ENCODE peak calls at places on chromosomes 13 and 19, in nine cellular contexts. P, R, M, O, Q, U, D, Z and A are unnamed samples.

GRCh38 chr13:85141425-85141824 is 657.8 kb downstream of the SLITRK6 start:
- DNase-seq in U (no peak), P (no peak), Z (no peak), R (no peak), Q (no peak), D (no peak), M (no peak), O (no peak), A (no peak)

GRCh38 chr19:49212302-49212701 is 54.7 kb downstream of the TRPM4 start:
- DNase-seq in R (no peak), P (no peak), Q (peak; percentile 42), M (no peak), U (peak; percentile 83), Z (no peak), O (no peak), D (no peak), A (no peak)

GRCh38 chr19:33499671-33500506 is 21.7 kb downstream of the PEPD start:
- DNase-seq in R (no peak), Z (no peak), O (no peak), Q (no peak), D (no peak), U (no peak), M (no peak), P (no peak), A (no peak)

GRCh38 chr19:461664-462551 is 1.1 kb upstream of the SHC2 start:
- DNase-seq in Q (no peak), U (peak; percentile 67), O (peak; percentile 47), Z (no peak), P (peak; percentile 16), M (no peak), D (no peak), R (no peak), A (no peak)

GRCh38 chr19:11496391-11497163 is 9.1 kb downstream of the ZNF653 start:
- DNase-seq in O (no peak), D (peak; percentile 51), Z (peak; percentile 73), Q (peak; percentile 71), U (no peak), R (peak; percentile 77), M (peak; percentile 44), P (peak; percentile 77), A (peak; percentile 56)

GRCh38 chr13:25806304-25806974 is 245.4 kb downstream of the SHISA2 start:
- DNase-seq in O (no peak), P (no peak), R (no peak), D (no peak), Q (peak; percentile 19), M (no peak), Z (peak; percentile 73), U (no peak), A (no peak)

GRCh38 chr13:39417643-39418042 is 185.3 kb downstream of the LHFPL6 start:
- DNase-seq in O (no peak), U (no peak), M (no peak), D (no peak), R (no peak), Z (peak; percentile 85), P (no peak), Q (peak; percentile 25), A (no peak)

GRCh38 chr19:15112385-15112784 is 5.2 kb downstream of the SYDE1 start:
- DNase-seq in D (no peak), Q (peak; percentile 42), M (no peak), U (no peak), O (no peak), Z (no peak), P (no peak), R (no peak), A (no peak)

GRCh38 chr13:63948045-63948444 is 2532.4 kb upstream of the PCDH20 start:
- DNase-seq in P (no peak), D (no peak), U (no peak), R (no peak), O (no peak), Q (no peak), Z (peak; percentile 3), M (no peak), A (no peak)

GRCh38 chr13:23790591-23791170 is 98.5 kb downstream of the MIPEP start:
- DNase-seq in M (no peak), D (no peak), U (no peak), Z (peak; percentile 96), R (no peak), O (no peak), Q (no peak), P (no peak), A (no peak)

GRCh38 chr19:7355151-7355845 is 6.6 kb downstream of the ARHGEF18 start:
- DNase-seq in Z (peak; percentile 52), M (no peak), R (no peak), D (no peak), U (no peak), P (no peak), Q (peak; percentile 20), O (no peak), A (no peak)

GRCh38 chr13:101945435-101945834 is 456.4 kb downstream of the FGF14 start:
- DNase-seq in O (no peak), M (no peak), D (no peak), U (no peak), Z (no peak), P (no peak), Q (no peak), R (no peak), A (no peak)

GRCh38 chr13:112127564-112127963 is 60.6 kb downstream of the SOX1 start:
- DNase-seq in D (no peak), R (no peak), Z (no peak), O (no peak), M (no peak), Q (no peak), P (no peak), U (no peak), A (no peak)

GRCh38 chr19:17197666-17198065 is 17.5 kb upstream of the USE1 start:
- DNase-seq in M (no peak), Z (no peak), R (no peak), P (no peak), O (no peak), Q (no peak), U (no peak), D (no peak), A (no peak)

GRCh38 chr13:93244918-93245280 is 18.3 kb downstream of the GPC6 start:
- DNase-seq in Q (peak; percentile 63), P (no peak), O (no peak), M (no peak), U (no peak), R (no peak), D (no peak), Z (peak; percentile 86), A (no peak)

GRCh38 chr13:40974460-40975407 is 44.4 kb downstream of the ELF1 start:
- DNase-seq in R (no peak), P (peak; percentile 42), Z (peak; percentile 51), D (peak; percentile 23), Q (peak; percentile 68), U (no peak), O (no peak), M (no peak), A (peak; percentile 60)

GRCh38 chr13:46936525-46936924 is 39.7 kb upstream of the HTR2A start:
- DNase-seq in Q (no peak), D (no peak), O (no peak), U (no peak), P (no peak), Z (no peak), R (no peak), M (no peak), A (no peak)

GRCh38 chr13:63512095-63512494 is 2096.4 kb upstream of the PCDH20 start:
- DNase-seq in Z (no peak), D (no peak), M (no peak), U (no peak), O (no peak), R (no peak), P (no peak), Q (no peak), A (no peak)

GRCh38 chr19:52397310-52398090 is at the start of gene ZNF528:
- DNase-seq in Z (peak; percentile 92), Q (peak; percentile 71), R (peak; percentile 93), U (peak; percentile 87), D (peak; percentile 85), P (peak; percentile 96), M (peak; percentile 93), O (peak; percentile 97), A (no peak)

GRCh38 chr13:66519259-66519658 is 710.9 kb downstream of the PCDH9 start:
- DNase-seq in Q (no peak), D (no peak), M (no peak), U (no peak), Z (no peak), O (no peak), R (no peak), P (no peak), A (no peak)

GRCh38 chr19:56769650-56770049 is 70.9 kb downstream of the PEG3 start:
- DNase-seq in Q (no peak), R (no peak), O (no peak), M (no peak), P (no peak), D (no peak), Z (no peak), U (no peak), A (no peak)

GRCh38 chr13:36706755-36707154 is 32.9 kb downstream of the SERTM1 start:
- DNase-seq in D (no peak), Q (no peak), U (no peak), P (no peak), R (no peak), Z (peak; percentile 98), M (no peak), O (no peak), A (no peak)

GRCh38 chr19:30718728-30719127 is 346.5 kb downstream of the ZNF536 start:
- DNase-seq in Z (no peak), P (no peak), D (no peak), O (no peak), R (no peak), Q (no peak), M (no peak), U (no peak), A (no peak)

GRCh38 chr19:42290523-42291436 is 11.2 kb upstream of the PRR19 start:
- DNase-seq in U (no peak), D (peak; percentile 46), R (no peak), M (no peak), Z (no peak), O (no peak), P (peak; percentile 66), Q (no peak), A (peak; percentile 19)